ENCODE peak calls at places on chromosomes 6 and 20, in five cellular contexts. R is M059J; H is stimulated activated CD4-positive, alpha-beta T cell treated with anti-CD3 and anti-CD28 coated beads, TNF-alpha, amount 100 ng/mL, for 24 hours; Y is HTR-8/SVneo; T is Caki2. E is an unnamed sample.

GRCh38 chr6:45900808-45901752 is 114.6 kb downstream of the CLIC5 start:
- DNase-seq in R (peak), H (no peak), Y (no peak), T (no peak), E (no peak)

GRCh38 chr6:88031550-88031949 is 16.1 kb upstream of the SPACA1 start:
- DNase-seq in R (no peak), H (no peak), Y (no peak), T (peak), E (no peak)

GRCh38 chr20:62804632-62805364 is at the start of gene OGFR:
- DNase-seq in R (peak), H (peak), Y (peak), T (no peak), E (peak)

GRCh38 chr6:26024651-26025046 is 62.0 kb downstream of the TRIM38 start:
- DNase-seq in R (no peak), H (no peak), Y (no peak), T (no peak), E (no peak)

GRCh38 chr20:45919536-45919933 is 7.6 kb upstream of the PLTP start:
- DNase-seq in R (no peak), H (no peak), Y (no peak), T (no peak), E (no peak)

GRCh38 chr20:62361799-62362589 is 5.1 kb downstream of the LAMA5 start:
- DNase-seq in R (no peak), H (no peak), Y (no peak), T (peak), E (peak)

GRCh38 chr20:36573798-36574277 is 441 bp downstream of the TGIF2 start:
- DNase-seq in R (peak), H (no peak), Y (no peak), T (no peak), E (no peak)

GRCh38 chr6:109002100-109002697 is 92.4 kb downstream of the SESN1 start:
- DNase-seq in R (no peak), H (no peak), Y (no peak), T (no peak), E (no peak)

GRCh38 chr6:157219201-157220200 is 103.8 kb downstream of the TMEM242 start:
- DNase-seq in R (peak), H (no peak), Y (peak), T (no peak), E (no peak)

GRCh38 chr20:11976966-11977365 is 59.3 kb downstream of the BTBD3 start:
- DNase-seq in R (no peak), H (no peak), Y (no peak), T (no peak), E (peak)

GRCh38 chr6:85418059-85418458 is 31.8 kb upstream of the NT5E start:
- DNase-seq in R (peak), H (no peak), Y (no peak), T (no peak), E (no peak)

GRCh38 chr6:26457407-26457795 is 354 bp upstream of the BTN2A1 start:
- DNase-seq in R (no peak), H (no peak), Y (peak), T (no peak), E (peak)

GRCh38 chr20:44601801-44602204 is 19.4 kb downstream of the PKIG start:
- DNase-seq in R (peak), H (no peak), Y (peak), T (no peak), E (no peak)

GRCh38 chr6:107667790-107668189 is 156.3 kb downstream of the SCML4 start:
- DNase-seq in R (no peak), H (no peak), Y (no peak), T (no peak), E (no peak)